ENCODE peak calls at places on chromosomes 4 and X, in five cellular contexts. V is sigmoid colon, G is hepatocyte, H is heart right ventricle, M is gastrocnemius medialis. N is an unnamed sample. For H3K27me3, the result is how much of the 10 kb centered on the place peaks cover.

GRCh38 chr4:185634066-185634652 is 98.9 kb upstream of the PDLIM3 start:
- DNase-seq in V (no peak), G (no peak), H (no peak), M (no peak), N (peak)

GRCh38 chr4:93312299-93312698 is 516.3 kb upstream of the ATOH1 start:
- DNase-seq in V (no peak), G (no peak), H (no peak), M (no peak), N (no peak)

GRCh38 chr4:88027611-88028608 is 20.5 kb downstream of the PKD2 start:
- DNase-seq in V (no peak), G (peak), H (no peak), M (no peak), N (peak)

GRCh38 chr4:74934016-74934821 is 1.3 kb downstream of the PARM1 start:
- DNase-seq in V (no peak), G (peak), H (peak), M (peak), N (peak)

GRCh38 chr4:114326358-114326757 is 272.2 kb upstream of the UGT8 start:
- DNase-seq in V (no peak), G (no peak), H (no peak), M (no peak), N (no peak)

GRCh38 chr4:7787067-7787466 is 152.6 kb downstream of the AFAP1 start:
- DNase-seq in V (peak), G (no peak), H (no peak), M (no peak), N (no peak)

GRCh38 chr4:3434891-3435683 is 6.7 kb upstream of the HGFAC start:
- DNase-seq in V (no peak), G (no peak), H (no peak), M (no peak), N (no peak)

GRCh38 chr4:16122784-16123183 is 39.0 kb upstream of the PROM1 start:
- DNase-seq in V (no peak), G (no peak), H (no peak), M (no peak), N (no peak)

GRCh38 chrX:43661521-43662240 is 5.6 kb downstream of the MAOA start:
- DNase-seq in V (no peak), G (no peak), H (no peak), M (no peak), N (no peak)

GRCh38 chr4:21469438-21470032 is 479.0 kb downstream of the KCNIP4 start:
- DNase-seq in V (no peak), G (peak), H (no peak), M (no peak), N (peak)

GRCh38 chr4:53686521-53686920 is 95.2 kb upstream of the LNX1 start:
- DNase-seq in V (no peak), G (no peak), H (no peak), M (no peak), N (no peak)

GRCh38 chr4:87304659-87305277 is 17.9 kb downstream of the HSD17B13 start:
- DNase-seq in V (no peak), G (peak), H (no peak), M (no peak), N (no peak)

GRCh38 chr4:155342142-155342541 is 34.6 kb downstream of the MAP9 start:
- DNase-seq in V (no peak), G (no peak), H (no peak), M (no peak), N (no peak)

GRCh38 chr4:123361195-123361861 is 35.3 kb upstream of the SPRY1 start:
- DNase-seq in V (no peak), G (peak), H (no peak), M (no peak), N (peak)

GRCh38 chrX:15918003-15918402 is 63.4 kb upstream of the AP1S2 start:
- DNase-seq in V (no peak), G (no peak), H (no peak), M (no peak), N (no peak)

GRCh38 chr4:6889736-6890324 is 19.8 kb upstream of the TBC1D14 start:
- DNase-seq in V (peak), G (no peak), H (no peak), M (no peak), N (no peak)

GRCh38 chr4:24470681-24471622 is 113.4 kb downstream of the DHX15 start:
- DNase-seq in V (peak), G (peak), H (peak), M (no peak), N (peak)

GRCh38 chr4:67881226-67881625 is 2.6 kb downstream of the TMPRSS11D start:
- DNase-seq in V (no peak), G (no peak), H (no peak), M (no peak), N (no peak)

GRCh38 chr4:67883463-67883862 is 339 bp downstream of the TMPRSS11D start:
- DNase-seq in V (no peak), G (no peak), H (no peak), M (no peak), N (no peak)

GRCh38 chr4:67883902-67884301 is at the start of gene TMPRSS11D:
- DNase-seq in V (no peak), G (no peak), H (no peak), M (no peak), N (no peak)

GRCh38 chr4:67885727-67886126 is 1.9 kb upstream of the TMPRSS11D start:
- DNase-seq in V (no peak), G (peak), H (no peak), M (no peak), N (peak)

DNA sequence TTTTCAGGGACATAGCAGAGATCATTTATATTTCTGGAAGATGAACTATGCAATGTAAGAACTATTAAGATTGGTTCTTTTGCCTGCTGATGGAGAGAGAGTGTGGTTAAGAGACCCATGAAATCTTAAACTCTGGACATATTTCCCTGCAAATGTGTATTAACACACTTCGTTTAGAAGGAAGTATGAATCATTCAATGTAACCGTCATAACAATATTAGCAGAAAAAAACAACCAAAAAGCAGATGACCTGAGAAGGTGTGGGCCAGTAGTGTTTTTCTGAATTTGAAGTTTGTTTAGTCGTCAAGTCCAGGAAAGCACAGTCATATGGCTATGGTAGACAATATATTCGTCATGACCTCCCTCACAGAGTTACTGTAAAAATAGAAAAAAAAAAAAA is 2.5 kb upstream of the TMPRSS11D start:
- DNase-seq in V (no peak), G (no peak), H (no peak), M (no peak), N (no peak)
- TF ChIP-seq CTCF in V (no peak), G (no peak), H (no peak), M (no peak), N (no peak)

DNA sequence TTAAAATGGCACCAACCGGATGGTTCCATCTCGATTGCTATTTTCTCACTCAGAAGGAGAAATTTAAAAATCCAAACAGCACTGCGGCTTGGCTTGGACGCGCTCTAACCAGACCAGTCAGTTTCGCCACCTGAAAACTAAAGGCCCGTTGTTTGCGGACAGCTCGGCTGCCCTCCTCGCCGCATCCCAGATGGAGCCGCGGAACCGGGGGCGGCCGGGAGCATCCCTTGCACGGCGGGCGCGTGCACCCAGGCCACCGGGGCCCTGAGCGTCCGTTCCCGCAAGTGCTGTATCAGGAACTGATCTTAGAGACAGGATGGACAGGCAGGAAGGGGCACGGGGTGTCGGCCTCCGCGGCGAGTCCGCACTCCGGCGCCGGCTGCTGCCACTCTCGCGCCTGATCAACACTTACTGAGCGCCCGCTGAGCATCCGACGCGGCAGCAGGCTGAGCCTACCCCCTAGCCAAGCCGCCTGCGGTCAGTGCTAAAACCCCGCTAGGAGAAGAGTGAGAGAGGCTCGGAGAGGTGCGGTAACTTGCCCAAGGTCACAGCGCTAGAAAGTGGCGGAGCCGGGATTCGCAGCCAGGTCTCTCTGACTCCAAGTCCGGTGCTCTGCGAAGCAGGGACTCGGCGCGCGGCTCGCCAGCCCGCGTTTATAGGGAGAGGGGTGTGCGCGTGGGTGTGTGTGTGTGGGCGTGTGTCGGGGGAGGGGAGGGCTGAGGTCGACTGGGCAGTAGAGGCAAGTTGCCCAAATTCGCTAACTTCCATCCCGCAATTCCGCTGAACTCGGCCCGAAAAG is at the start of gene CITED1:
- DNase-seq in V (no peak), G (no peak), H (no peak), M (no peak), N (peak)
- H3K27me3 ChIP-seq in V (under half), G (under half), H (under half), M (half or more), N (half or more)

GRCh38 chr4:81604683-81605082 is 133.0 kb upstream of the RASGEF1B start:
- DNase-seq in V (no peak), G (no peak), H (no peak), M (no peak), N (no peak)

GRCh38 chr4:81605278-81605677 is 133.6 kb upstream of the RASGEF1B start:
- DNase-seq in V (no peak), G (peak), H (no peak), M (no peak), N (no peak)

GRCh38 chr4:81607947-81608346 is 136.2 kb upstream of the RASGEF1B start:
- DNase-seq in V (no peak), G (no peak), H (no peak), M (peak), N (no peak)

GRCh38 chr4:81606166-81606565 is 134.5 kb upstream of the RASGEF1B start:
- DNase-seq in V (no peak), G (no peak), H (no peak), M (no peak), N (no peak)

DNA sequence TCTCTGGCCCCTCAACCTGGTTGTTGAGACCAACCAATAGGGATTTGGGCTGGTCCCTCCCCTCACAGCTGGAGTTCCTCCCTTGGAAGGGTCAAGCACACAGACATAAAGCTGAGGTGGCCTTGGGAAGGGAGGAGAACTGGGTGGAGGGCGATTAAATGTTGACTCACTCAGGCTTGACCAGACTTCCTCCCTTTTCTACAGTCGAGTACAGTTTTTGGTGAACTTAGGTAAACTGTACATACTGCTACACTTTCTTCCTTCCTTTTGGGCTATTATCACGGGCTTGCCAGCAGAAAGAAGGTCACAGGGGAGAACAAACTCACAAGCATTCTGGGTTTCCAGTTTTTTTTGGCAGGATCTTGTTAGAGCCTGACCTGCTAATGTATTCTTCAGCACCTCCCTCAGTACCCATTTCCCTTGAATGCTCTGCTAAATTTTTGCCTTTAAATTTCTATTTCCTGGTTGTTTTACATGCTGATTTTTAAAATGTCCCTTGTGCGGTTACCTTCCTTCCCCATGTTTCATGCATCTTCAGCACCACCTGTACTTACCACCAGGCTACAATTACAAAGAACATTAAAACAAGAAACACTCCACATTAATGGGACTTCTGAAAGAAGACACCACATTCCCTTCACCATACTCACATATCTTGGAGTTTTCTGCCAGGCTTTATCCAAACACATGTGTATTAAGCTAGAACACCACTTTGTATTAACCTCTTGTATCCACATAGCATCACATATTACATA is 135.3 kb upstream of the RASGEF1B start:
- DNase-seq in V (no peak), G (peak), H (peak), M (no peak), N (no peak)
- H3K4me3 ChIP-seq in V (no peak), G (no peak), H (no peak), M (no peak), N (no peak)

DNA sequence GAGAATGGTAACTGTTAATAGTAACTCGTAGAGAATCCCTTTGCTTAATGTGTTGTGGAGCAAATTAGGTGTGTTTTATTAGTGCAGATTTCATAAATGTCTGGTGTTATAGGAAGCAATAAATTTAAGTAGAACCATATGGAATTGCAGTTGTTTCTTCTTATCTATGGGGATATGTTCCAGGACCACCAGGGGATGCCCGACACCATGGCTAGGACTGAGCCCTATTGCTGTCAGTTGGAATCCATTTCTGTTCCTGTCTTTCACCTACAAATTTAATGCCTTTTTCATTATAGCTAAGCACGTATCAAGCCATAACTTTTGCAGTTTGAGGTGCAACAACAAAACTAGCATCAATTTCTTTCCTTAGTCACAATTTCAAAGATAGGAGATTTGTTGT is 72.5 kb downstream of the DDIT4L start:
- DNase-seq in V (no peak), G (no peak), H (no peak), M (no peak), N (peak)
- TF ChIP-seq CTCF in V (no peak), G (peak), H (no peak), M (peak), N (peak)

N was measured in A673.